ENCODE peak calls at places on chromosomes 1 and 21, in six cellular contexts. One of them, this sample, is unnamed. For H3K4me1, the result is how much of the 10 kb centered on the place peaks cover.

GRCh38 chr1:94490556-94490955 is 51.0 kb downstream of the F3 start:
- DNase-seq in CD8-positive, alpha-beta T cell: no peak
- DNase-seq in naive thymus-derived CD4-positive, alpha-beta T cell: no peak
- DNase-seq in adrenal gland: no peak
- DNase-seq in PC-3: no peak
- DNase-seq in upper lobe of right lung: no peak
- DNase-seq in this sample: no peak

GRCh38 chr21:31161157-31161556 is 122.9 kb upstream of the KRTAP19-8 start:
- DNase-seq in PC-3: no peak
- DNase-seq in upper lobe of right lung: no peak
- DNase-seq in naive thymus-derived CD4-positive, alpha-beta T cell: no peak
- DNase-seq in adrenal gland: no peak
- DNase-seq in CD8-positive, alpha-beta T cell: no peak
- DNase-seq in this sample: no peak

GRCh38 chr21:44024895-44025353 is 12.8 kb downstream of the TRAPPC10 start:
- DNase-seq in PC-3: no peak
- DNase-seq in CD8-positive, alpha-beta T cell: no peak
- DNase-seq in naive thymus-derived CD4-positive, alpha-beta T cell: no peak
- DNase-seq in adrenal gland: peak
- DNase-seq in upper lobe of right lung: no peak
- DNase-seq in this sample: no peak

GRCh38 chr1:68375919-68376318 is 73.8 kb downstream of the RPE65 start:
- DNase-seq in adrenal gland: peak
- DNase-seq in CD8-positive, alpha-beta T cell: no peak
- DNase-seq in naive thymus-derived CD4-positive, alpha-beta T cell: no peak
- DNase-seq in upper lobe of right lung: no peak
- DNase-seq in PC-3: no peak
- DNase-seq in this sample: no peak

GRCh38 chr1:210200090-210200736 is 32.4 kb upstream of the SERTAD4 start:
- DNase-seq in upper lobe of right lung: no peak
- DNase-seq in CD8-positive, alpha-beta T cell: no peak
- DNase-seq in naive thymus-derived CD4-positive, alpha-beta T cell: no peak
- DNase-seq in PC-3: peak
- DNase-seq in adrenal gland: no peak
- DNase-seq in this sample: no peak

GRCh38 chr1:24929876-24930702 is at the start of gene RUNX3:
- DNase-seq in adrenal gland: peak
- DNase-seq in PC-3: peak
- DNase-seq in CD8-positive, alpha-beta T cell: peak
- DNase-seq in naive thymus-derived CD4-positive, alpha-beta T cell: peak
- DNase-seq in upper lobe of right lung: peak
- DNase-seq in this sample: peak

GRCh38 chr21:43585924-43586411 is 73.3 kb downstream of the HSF2BP start:
- DNase-seq in PC-3: peak
- DNase-seq in naive thymus-derived CD4-positive, alpha-beta T cell: no peak
- DNase-seq in upper lobe of right lung: no peak
- DNase-seq in adrenal gland: peak
- DNase-seq in CD8-positive, alpha-beta T cell: no peak
- DNase-seq in this sample: peak

GRCh38 chr1:183956559-183957188 is 80.9 kb downstream of the COLGALT2 start:
- DNase-seq in CD8-positive, alpha-beta T cell: no peak
- DNase-seq in adrenal gland: no peak
- DNase-seq in upper lobe of right lung: no peak
- DNase-seq in PC-3: peak
- DNase-seq in naive thymus-derived CD4-positive, alpha-beta T cell: peak
- DNase-seq in this sample: peak

GRCh38 chr1:192920412-192920811 is 111.6 kb downstream of the RGS2 start:
- DNase-seq in CD8-positive, alpha-beta T cell: no peak
- DNase-seq in PC-3: no peak
- DNase-seq in naive thymus-derived CD4-positive, alpha-beta T cell: no peak
- DNase-seq in upper lobe of right lung: no peak
- DNase-seq in adrenal gland: no peak
- DNase-seq in this sample: no peak

GRCh38 chr1:24111264-24111997 is 504 bp downstream of the MYOM3 start:
- DNase-seq in naive thymus-derived CD4-positive, alpha-beta T cell: no peak
- DNase-seq in CD8-positive, alpha-beta T cell: no peak
- DNase-seq in PC-3: no peak
- DNase-seq in adrenal gland: no peak
- DNase-seq in upper lobe of right lung: peak
- DNase-seq in this sample: no peak

GRCh38 chr1:27550510-27551169 is 53.3 kb downstream of the AHDC1 start:
- DNase-seq in PC-3: no peak
- DNase-seq in naive thymus-derived CD4-positive, alpha-beta T cell: no peak
- DNase-seq in CD8-positive, alpha-beta T cell: no peak
- DNase-seq in upper lobe of right lung: no peak
- DNase-seq in adrenal gland: peak
- DNase-seq in this sample: no peak

GRCh38 chr1:232164078-232164963 is 465.6 kb downstream of the SIPA1L2 start:
- DNase-seq in PC-3: peak
- DNase-seq in CD8-positive, alpha-beta T cell: no peak
- DNase-seq in upper lobe of right lung: no peak
- DNase-seq in naive thymus-derived CD4-positive, alpha-beta T cell: no peak
- DNase-seq in adrenal gland: no peak
- DNase-seq in this sample: no peak

GRCh38 chr1:22184892-22185612 is 42.2 kb upstream of the WNT4 start:
- DNase-seq in PC-3: no peak
- DNase-seq in adrenal gland: no peak
- DNase-seq in naive thymus-derived CD4-positive, alpha-beta T cell: no peak
- DNase-seq in upper lobe of right lung: peak
- DNase-seq in CD8-positive, alpha-beta T cell: no peak
- DNase-seq in this sample: no peak

GRCh38 chr1:121587777-121588176 is 403.0 kb downstream of the SRGAP2C start:
- DNase-seq in PC-3: peak
- DNase-seq in adrenal gland: no peak
- DNase-seq in CD8-positive, alpha-beta T cell: no peak
- DNase-seq in naive thymus-derived CD4-positive, alpha-beta T cell: no peak
- DNase-seq in upper lobe of right lung: no peak
- DNase-seq in this sample: no peak

DNA sequence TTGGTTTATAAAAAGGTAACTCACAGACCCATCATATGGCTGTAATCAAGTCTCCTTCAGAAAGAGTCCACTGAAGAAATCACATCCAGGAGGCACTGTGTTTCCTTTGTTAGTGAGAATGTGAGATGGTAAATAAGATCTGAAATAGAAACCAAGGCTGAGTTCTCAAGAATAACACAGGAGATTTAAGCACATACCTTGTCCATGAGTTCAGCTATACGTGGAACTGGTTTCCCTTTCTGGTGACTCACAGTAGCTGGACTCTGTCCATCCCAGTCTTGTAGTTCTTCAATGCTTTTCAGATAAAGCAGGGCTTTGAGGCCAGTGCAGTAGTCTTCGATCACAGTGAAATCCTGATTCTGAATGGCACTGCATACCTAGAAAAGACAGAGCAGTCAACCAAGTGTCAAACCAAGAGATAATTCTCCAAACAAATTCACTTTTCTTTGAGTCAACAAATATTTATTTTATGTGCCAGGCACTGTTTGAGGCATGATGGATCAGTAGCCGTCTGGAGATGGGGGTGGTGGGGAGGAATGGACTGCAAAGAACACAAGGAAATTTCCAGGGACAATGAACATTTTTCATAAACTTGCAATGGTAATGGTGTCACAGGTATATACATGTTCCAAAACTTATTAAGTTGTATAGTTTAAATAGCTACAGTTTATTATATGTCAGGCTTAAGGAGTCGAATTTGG is 471.4 kb downstream of the PTBP2 start:
- DNase-seq in adrenal gland: no peak
- DNase-seq in naive thymus-derived CD4-positive, alpha-beta T cell: no peak
- DNase-seq in upper lobe of right lung: no peak
- DNase-seq in CD8-positive, alpha-beta T cell: no peak
- DNase-seq in PC-3: peak
- DNase-seq in this sample: peak
- H3K27ac ChIP-seq in adrenal gland: no peak
- H3K27ac ChIP-seq in naive thymus-derived CD4-positive, alpha-beta T cell: no peak
- H3K27ac ChIP-seq in upper lobe of right lung: no peak
- H3K27ac ChIP-seq in CD8-positive, alpha-beta T cell: no peak
- H3K27ac ChIP-seq in PC-3: peak
- H3K27ac ChIP-seq in this sample: no peak

GRCh38 chr1:198496216-198497143 is 44.0 kb downstream of the ATP6V1G3 start:
- DNase-seq in CD8-positive, alpha-beta T cell: no peak
- DNase-seq in naive thymus-derived CD4-positive, alpha-beta T cell: no peak
- DNase-seq in PC-3: peak
- DNase-seq in upper lobe of right lung: no peak
- DNase-seq in adrenal gland: no peak
- DNase-seq in this sample: no peak

GRCh38 chr1:198497326-198498220 is 42.9 kb downstream of the ATP6V1G3 start:
- DNase-seq in adrenal gland: no peak
- DNase-seq in naive thymus-derived CD4-positive, alpha-beta T cell: no peak
- DNase-seq in upper lobe of right lung: no peak
- DNase-seq in CD8-positive, alpha-beta T cell: no peak
- DNase-seq in PC-3: peak
- DNase-seq in this sample: no peak

GRCh38 chr1:198494139-198494538 is 46.3 kb downstream of the ATP6V1G3 start:
- DNase-seq in adrenal gland: no peak
- DNase-seq in upper lobe of right lung: no peak
- DNase-seq in PC-3: no peak
- DNase-seq in naive thymus-derived CD4-positive, alpha-beta T cell: no peak
- DNase-seq in CD8-positive, alpha-beta T cell: no peak
- DNase-seq in this sample: no peak

GRCh38 chr1:198494658-198495103 is 45.8 kb downstream of the ATP6V1G3 start:
- DNase-seq in CD8-positive, alpha-beta T cell: no peak
- DNase-seq in naive thymus-derived CD4-positive, alpha-beta T cell: no peak
- DNase-seq in upper lobe of right lung: peak
- DNase-seq in adrenal gland: no peak
- DNase-seq in PC-3: no peak
- DNase-seq in this sample: no peak

GRCh38 chr1:198495635-198496034 is 44.8 kb downstream of the ATP6V1G3 start:
- DNase-seq in CD8-positive, alpha-beta T cell: no peak
- DNase-seq in PC-3: no peak
- DNase-seq in adrenal gland: no peak
- DNase-seq in naive thymus-derived CD4-positive, alpha-beta T cell: no peak
- DNase-seq in upper lobe of right lung: no peak
- DNase-seq in this sample: no peak
- H3K4me1 ChIP-seq in CD8-positive, alpha-beta T cell: under half
- H3K4me1 ChIP-seq in PC-3: half or more
- H3K4me1 ChIP-seq in adrenal gland: under half
- H3K4me1 ChIP-seq in naive thymus-derived CD4-positive, alpha-beta T cell: under half
- H3K4me1 ChIP-seq in upper lobe of right lung: under half
- H3K4me1 ChIP-seq in this sample: under half

DNA sequence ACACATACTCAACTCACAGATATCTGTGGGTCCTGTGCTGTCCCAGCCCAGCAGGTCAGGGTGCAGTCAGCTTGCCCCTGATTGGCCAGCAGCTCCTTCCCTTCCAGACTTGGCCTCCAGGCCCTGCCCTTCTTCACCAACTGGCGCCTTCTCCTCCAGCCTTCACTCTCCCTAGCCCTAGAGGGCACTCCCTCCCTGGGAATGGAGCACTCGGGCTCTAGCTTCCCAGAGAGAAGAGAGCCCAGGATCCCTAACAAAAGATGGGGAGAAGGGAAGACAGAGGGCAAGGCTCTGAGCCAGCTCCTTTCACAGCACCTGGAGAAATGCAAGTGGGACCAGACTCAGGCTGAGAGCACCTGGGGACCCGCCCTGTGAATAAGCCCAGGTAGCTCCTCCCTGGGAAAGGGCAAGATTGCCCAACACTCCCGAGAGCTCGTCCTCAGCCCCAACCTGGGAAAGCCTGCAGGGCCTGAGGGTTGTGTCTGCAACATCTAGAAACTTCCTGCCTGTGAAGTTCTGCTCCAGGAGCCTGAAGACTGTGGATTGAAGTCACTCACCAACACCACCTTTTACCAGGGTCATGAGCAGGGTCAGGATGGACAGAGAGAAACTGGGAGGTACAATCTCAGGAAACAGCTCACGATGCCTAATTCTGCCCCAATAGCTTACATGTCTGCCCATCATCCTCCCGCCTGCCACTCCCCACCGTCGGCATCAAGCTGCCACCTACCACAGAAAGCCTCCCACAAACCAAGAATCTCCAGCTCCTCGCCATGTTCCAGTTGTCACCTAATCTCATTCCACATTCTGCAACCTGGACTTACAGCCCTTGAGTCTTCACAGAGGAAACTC is at the start of gene PGLYRP4:
- DNase-seq in CD8-positive, alpha-beta T cell: no peak
- DNase-seq in PC-3: peak
- DNase-seq in adrenal gland: no peak
- DNase-seq in naive thymus-derived CD4-positive, alpha-beta T cell: no peak
- DNase-seq in upper lobe of right lung: no peak
- DNase-seq in this sample: peak
- H3K27ac ChIP-seq in CD8-positive, alpha-beta T cell: no peak
- H3K27ac ChIP-seq in PC-3: no peak
- H3K27ac ChIP-seq in adrenal gland: no peak
- H3K27ac ChIP-seq in naive thymus-derived CD4-positive, alpha-beta T cell: no peak
- H3K27ac ChIP-seq in upper lobe of right lung: no peak
- H3K27ac ChIP-seq in this sample: no peak

DNA sequence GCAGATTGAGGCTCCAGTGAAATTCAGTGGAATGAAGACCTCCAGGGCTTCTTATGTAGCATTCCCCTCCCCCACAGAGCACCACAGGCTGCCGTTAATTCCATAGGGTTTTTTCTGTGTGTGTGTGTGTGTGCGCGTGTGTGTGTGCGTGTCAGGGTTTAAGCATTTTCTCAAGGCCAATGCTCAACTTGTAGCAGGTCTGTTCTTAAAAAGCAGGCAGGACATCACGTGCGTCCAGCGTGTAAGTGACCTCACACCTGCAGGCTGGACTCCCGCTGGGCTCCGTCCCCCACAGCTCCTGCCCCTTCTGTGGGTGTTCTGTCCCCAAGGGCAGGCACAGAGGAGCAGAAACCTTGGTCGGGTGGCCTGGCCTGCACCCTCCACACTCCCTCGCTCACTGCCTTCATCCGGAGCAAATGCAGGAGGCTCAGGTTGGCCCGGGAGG is 5.3 kb downstream of the PRDM16 start:
- DNase-seq in CD8-positive, alpha-beta T cell: no peak
- DNase-seq in upper lobe of right lung: peak
- DNase-seq in adrenal gland: no peak
- DNase-seq in naive thymus-derived CD4-positive, alpha-beta T cell: no peak
- DNase-seq in PC-3: no peak
- DNase-seq in this sample: peak
- H3K4me1 ChIP-seq in CD8-positive, alpha-beta T cell: under half
- H3K4me1 ChIP-seq in upper lobe of right lung: under half
- H3K4me1 ChIP-seq in adrenal gland: under half
- H3K4me1 ChIP-seq in naive thymus-derived CD4-positive, alpha-beta T cell: under half
- H3K4me1 ChIP-seq in PC-3: under half
- H3K4me1 ChIP-seq in this sample: under half

DNA sequence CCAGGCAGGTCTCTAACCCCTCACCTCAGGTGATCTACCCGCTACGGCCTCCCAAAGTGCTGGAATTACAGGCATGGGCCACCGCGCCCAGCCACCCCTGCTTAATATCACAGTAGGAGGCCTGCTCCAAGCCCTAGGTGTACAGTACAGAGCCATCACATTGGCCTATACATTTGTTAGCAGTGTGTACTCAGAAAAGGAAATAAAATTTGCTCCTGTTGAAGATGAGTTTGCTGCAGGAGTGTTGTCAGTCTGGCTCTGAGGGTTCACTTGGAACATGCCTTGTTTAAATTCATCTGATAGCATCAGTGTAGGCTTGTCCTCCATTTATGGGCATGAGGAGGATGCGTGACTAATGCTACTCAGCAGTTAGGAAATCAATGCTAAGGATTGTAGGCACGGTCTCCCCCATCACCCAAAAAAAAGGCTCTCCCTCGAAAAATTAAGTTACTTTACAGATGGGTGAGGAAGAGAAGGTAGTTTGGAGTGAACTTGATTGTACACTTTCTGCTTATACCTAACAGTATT is 4.6 kb upstream of the ENAH start:
- DNase-seq in CD8-positive, alpha-beta T cell: no peak
- DNase-seq in upper lobe of right lung: no peak
- DNase-seq in adrenal gland: no peak
- DNase-seq in naive thymus-derived CD4-positive, alpha-beta T cell: no peak
- DNase-seq in PC-3: peak
- DNase-seq in this sample: no peak
- H3K27ac ChIP-seq in CD8-positive, alpha-beta T cell: no peak
- H3K27ac ChIP-seq in upper lobe of right lung: no peak
- H3K27ac ChIP-seq in adrenal gland: no peak
- H3K27ac ChIP-seq in naive thymus-derived CD4-positive, alpha-beta T cell: no peak
- H3K27ac ChIP-seq in PC-3: peak
- H3K27ac ChIP-seq in this sample: no peak